ENCODE peak calls at places on chromosomes 12 and 14, in six cellular contexts. One of them, this sample, is unnamed.

GRCh38 chr12:104499668-104500328 is 43.0 kb downstream of the CHST11 start:
- DNase-seq in left ventricle myocardium inferior: no peak
- DNase-seq in fibroblast of the aortic adventitia: no peak
- DNase-seq in A549: no peak
- DNase-seq in HCT116: no peak
- DNase-seq in MCF 10A: no peak
- DNase-seq in this sample: no peak

GRCh38 chr14:106039400-106039799 is 513.0 kb downstream of the TMEM121 start:
- DNase-seq in A549: peak; percentile 43
- DNase-seq in MCF 10A: peak; percentile 35
- DNase-seq in fibroblast of the aortic adventitia: no peak
- DNase-seq in HCT116: peak; percentile 7
- DNase-seq in left ventricle myocardium inferior: no peak
- DNase-seq in this sample: peak; percentile 10

GRCh38 chr14:31902002-31902401 is 175.1 kb upstream of the ARHGAP5 start:
- DNase-seq in HCT116: peak; percentile 81
- DNase-seq in MCF 10A: peak; percentile 68
- DNase-seq in fibroblast of the aortic adventitia: no peak
- DNase-seq in A549: no peak
- DNase-seq in left ventricle myocardium inferior: no peak
- DNase-seq in this sample: no peak

GRCh38 chr12:90209029-90209428 is 500.4 kb upstream of the ATP2B1 start:
- DNase-seq in A549: no peak
- DNase-seq in HCT116: no peak
- DNase-seq in fibroblast of the aortic adventitia: no peak
- DNase-seq in MCF 10A: no peak
- DNase-seq in left ventricle myocardium inferior: no peak
- DNase-seq in this sample: no peak

GRCh38 chr12:27810756-27811155 is 30.7 kb upstream of the MANSC4 start:
- DNase-seq in left ventricle myocardium inferior: no peak
- DNase-seq in HCT116: no peak
- DNase-seq in MCF 10A: no peak
- DNase-seq in A549: no peak
- DNase-seq in fibroblast of the aortic adventitia: no peak
- DNase-seq in this sample: no peak

GRCh38 chr12:50520808-50521207 is 16.0 kb downstream of the DIP2B start:
- DNase-seq in A549: no peak
- DNase-seq in fibroblast of the aortic adventitia: peak; percentile 64
- DNase-seq in left ventricle myocardium inferior: no peak
- DNase-seq in HCT116: no peak
- DNase-seq in MCF 10A: no peak
- DNase-seq in this sample: no peak

GRCh38 chr14:35858521-35859209 is 32.5 kb downstream of the BRMS1L start:
- DNase-seq in fibroblast of the aortic adventitia: peak; percentile 47
- DNase-seq in HCT116: no peak
- DNase-seq in MCF 10A: peak; percentile 83
- DNase-seq in A549: no peak
- DNase-seq in left ventricle myocardium inferior: no peak
- DNase-seq in this sample: no peak

GRCh38 chr14:38835874-38836273 is 267.2 kb downstream of the SEC23A start:
- DNase-seq in MCF 10A: no peak
- DNase-seq in A549: no peak
- DNase-seq in fibroblast of the aortic adventitia: no peak
- DNase-seq in HCT116: no peak
- DNase-seq in left ventricle myocardium inferior: no peak
- DNase-seq in this sample: no peak

GRCh38 chr12:30701056-30701455 is 5.4 kb upstream of the IPO8 start:
- DNase-seq in A549: no peak
- DNase-seq in MCF 10A: no peak
- DNase-seq in HCT116: no peak
- DNase-seq in left ventricle myocardium inferior: no peak
- DNase-seq in fibroblast of the aortic adventitia: no peak
- DNase-seq in this sample: no peak

GRCh38 chr12:59517522-59517921 is 78.3 kb upstream of the SLC16A7 start:
- DNase-seq in fibroblast of the aortic adventitia: no peak
- DNase-seq in HCT116: no peak
- DNase-seq in MCF 10A: no peak
- DNase-seq in A549: no peak
- DNase-seq in left ventricle myocardium inferior: no peak
- DNase-seq in this sample: no peak
- TF ChIP-seq CTCF in fibroblast of the aortic adventitia: no peak
- TF ChIP-seq CTCF in HCT116: no peak
- TF ChIP-seq CTCF in MCF 10A: no peak
- TF ChIP-seq CTCF in A549: no peak
- TF ChIP-seq CTCF in left ventricle myocardium inferior: no peak
- TF ChIP-seq CTCF in this sample: no peak

DNA sequence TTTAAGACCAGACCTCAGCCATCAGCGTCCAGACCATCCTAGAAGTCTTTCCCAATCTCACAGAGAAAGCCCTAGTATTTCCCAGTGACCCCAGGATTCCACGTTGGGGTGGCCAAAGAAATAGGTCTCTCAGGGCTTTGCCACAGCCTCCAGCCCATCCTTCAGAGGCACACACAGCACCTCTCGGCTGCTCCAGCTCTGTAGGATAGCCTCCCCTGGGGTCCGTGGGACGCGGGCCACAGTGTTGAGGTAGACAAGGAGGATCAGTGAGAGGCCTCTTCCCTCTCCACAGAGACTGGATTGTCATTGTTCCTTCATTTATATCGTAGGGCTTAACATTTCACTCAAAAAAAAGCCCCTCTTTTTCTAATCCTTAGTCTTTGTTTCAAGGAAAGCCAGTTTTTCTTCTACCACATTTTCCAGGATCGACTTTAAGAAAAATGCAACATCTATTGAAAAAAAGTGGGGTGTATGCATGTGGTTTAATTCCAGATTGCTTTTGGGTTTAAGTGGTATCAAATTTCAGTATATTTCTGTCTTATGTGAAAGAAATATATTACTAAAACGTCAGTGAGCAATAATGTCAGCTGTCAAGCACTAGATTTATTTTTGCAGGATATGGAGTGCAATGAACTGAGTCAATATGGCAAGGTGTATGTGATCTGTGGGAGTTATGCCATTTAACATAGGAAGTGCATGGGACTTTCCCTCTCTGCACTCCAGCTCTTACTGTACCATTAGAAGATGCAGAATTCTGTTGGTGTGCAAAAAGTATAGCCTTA is 187.5 kb downstream of the MSRB3 start:
- DNase-seq in fibroblast of the aortic adventitia: no peak
- DNase-seq in HCT116: no peak
- DNase-seq in left ventricle myocardium inferior: no peak
- DNase-seq in A549: no peak
- DNase-seq in MCF 10A: no peak
- DNase-seq in this sample: no peak
- TF ChIP-seq CTCF in fibroblast of the aortic adventitia: no peak
- TF ChIP-seq CTCF in HCT116: no peak
- TF ChIP-seq CTCF in left ventricle myocardium inferior: no peak
- TF ChIP-seq CTCF in A549: no peak
- TF ChIP-seq CTCF in MCF 10A: no peak
- TF ChIP-seq CTCF in this sample: no peak

DNA sequence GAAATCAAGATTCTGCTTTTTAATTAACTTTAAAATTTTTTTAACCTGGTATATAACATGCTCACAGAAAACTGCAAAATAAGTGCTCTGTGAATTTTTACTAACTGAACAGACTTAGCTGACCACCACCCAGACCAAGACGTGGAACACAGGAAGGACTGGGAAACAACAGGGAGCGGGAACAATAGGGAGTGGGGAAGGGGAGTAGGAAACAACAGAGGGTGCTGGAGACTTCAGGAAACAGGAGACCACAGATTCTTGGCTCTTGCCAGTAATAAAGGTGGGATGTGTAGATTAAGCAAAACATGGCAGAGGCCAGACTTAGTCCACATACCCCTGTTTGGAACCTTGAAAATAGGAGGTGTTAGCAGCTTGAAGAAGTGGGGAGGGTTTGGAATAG is 51.4 kb upstream of the TMCC3 start:
- DNase-seq in left ventricle myocardium inferior: no peak
- DNase-seq in MCF 10A: no peak
- DNase-seq in A549: no peak
- DNase-seq in fibroblast of the aortic adventitia: no peak
- DNase-seq in HCT116: no peak
- DNase-seq in this sample: no peak
- TF ChIP-seq CTCF in left ventricle myocardium inferior: no peak
- TF ChIP-seq CTCF in MCF 10A: no peak
- TF ChIP-seq CTCF in A549: no peak
- TF ChIP-seq CTCF in fibroblast of the aortic adventitia: no peak
- TF ChIP-seq CTCF in HCT116: no peak
- TF ChIP-seq CTCF in this sample: no peak

DNA sequence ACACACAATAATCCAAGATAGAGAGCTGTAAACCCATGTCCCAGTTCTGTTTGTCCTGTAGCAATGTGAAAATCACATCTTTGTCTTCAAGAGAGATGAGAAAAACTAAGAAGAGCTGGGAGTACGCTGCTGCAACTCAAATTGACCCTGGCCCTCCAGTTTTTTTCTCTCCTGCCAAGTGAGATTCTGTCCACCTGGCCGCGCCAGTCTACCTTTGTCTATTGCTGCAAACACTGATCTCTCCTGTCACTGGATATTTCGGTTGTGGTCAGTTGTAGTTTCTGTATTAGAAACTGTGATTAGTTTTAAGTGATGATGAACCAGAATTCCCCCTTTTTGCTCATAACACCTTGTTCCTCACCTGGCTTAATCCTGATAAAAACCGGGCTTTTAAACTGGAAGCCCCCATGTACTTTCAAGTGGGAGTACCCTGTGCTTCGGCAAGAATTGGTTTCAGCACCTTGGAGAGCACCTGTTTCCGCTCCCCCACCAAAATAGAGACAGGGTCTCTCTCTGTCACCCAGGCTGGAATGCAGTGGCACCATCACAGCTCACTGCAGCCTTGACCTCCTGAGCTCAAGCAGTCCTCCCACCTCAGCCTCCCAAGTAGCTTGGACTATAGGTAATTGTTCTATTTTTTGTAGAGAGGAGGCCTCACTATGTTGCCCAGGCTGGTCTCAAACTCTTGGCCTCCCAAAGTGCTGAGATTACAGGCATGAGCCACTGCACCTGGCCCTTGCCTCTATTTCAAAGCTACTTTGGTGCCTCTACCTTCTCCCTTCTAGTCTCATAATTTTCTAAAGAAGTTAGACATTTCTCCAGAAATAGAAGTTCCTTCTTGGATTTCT is 156.8 kb downstream of the PHETA1 start:
- DNase-seq in left ventricle myocardium inferior: no peak
- DNase-seq in A549: no peak
- DNase-seq in MCF 10A: peak; percentile 8
- DNase-seq in fibroblast of the aortic adventitia: no peak
- DNase-seq in HCT116: no peak
- DNase-seq in this sample: peak; percentile 43
- TF ChIP-seq CTCF in left ventricle myocardium inferior: no peak
- TF ChIP-seq CTCF in A549: no peak
- TF ChIP-seq CTCF in MCF 10A: no peak
- TF ChIP-seq CTCF in fibroblast of the aortic adventitia: no peak
- TF ChIP-seq CTCF in HCT116: no peak
- TF ChIP-seq CTCF in this sample: no peak

GRCh38 chr12:71477046-71477445 is 37.4 kb downstream of the LGR5 start:
- DNase-seq in left ventricle myocardium inferior: no peak
- DNase-seq in A549: no peak
- DNase-seq in MCF 10A: no peak
- DNase-seq in fibroblast of the aortic adventitia: no peak
- DNase-seq in HCT116: no peak
- DNase-seq in this sample: no peak
- TF ChIP-seq CTCF in left ventricle myocardium inferior: no peak
- TF ChIP-seq CTCF in A549: no peak
- TF ChIP-seq CTCF in MCF 10A: no peak
- TF ChIP-seq CTCF in fibroblast of the aortic adventitia: no peak
- TF ChIP-seq CTCF in HCT116: no peak
- TF ChIP-seq CTCF in this sample: no peak

GRCh38 chr12:39804479-39805241 is 185.1 kb upstream of the ABCD2 start:
- DNase-seq in A549: no peak
- DNase-seq in fibroblast of the aortic adventitia: no peak
- DNase-seq in left ventricle myocardium inferior: no peak
- DNase-seq in HCT116: no peak
- DNase-seq in MCF 10A: no peak
- DNase-seq in this sample: no peak

GRCh38 chr12:39805651-39806050 is 186.0 kb upstream of the ABCD2 start:
- DNase-seq in left ventricle myocardium inferior: no peak
- DNase-seq in HCT116: no peak
- DNase-seq in A549: no peak
- DNase-seq in fibroblast of the aortic adventitia: no peak
- DNase-seq in MCF 10A: no peak
- DNase-seq in this sample: no peak

GRCh38 chr12:39803151-39803550 is 183.5 kb upstream of the ABCD2 start:
- DNase-seq in left ventricle myocardium inferior: no peak
- DNase-seq in A549: no peak
- DNase-seq in fibroblast of the aortic adventitia: no peak
- DNase-seq in MCF 10A: no peak
- DNase-seq in HCT116: no peak
- DNase-seq in this sample: no peak

GRCh38 chr12:39807043-39807442 is 187.4 kb upstream of the ABCD2 start:
- DNase-seq in HCT116: peak; percentile 51
- DNase-seq in MCF 10A: peak; percentile 19
- DNase-seq in fibroblast of the aortic adventitia: no peak
- DNase-seq in left ventricle myocardium inferior: no peak
- DNase-seq in A549: peak; percentile 63
- DNase-seq in this sample: no peak
- TF ChIP-seq CTCF in HCT116: peak; percentile 70
- TF ChIP-seq CTCF in MCF 10A: no peak
- TF ChIP-seq CTCF in fibroblast of the aortic adventitia: peak; percentile 47
- TF ChIP-seq CTCF in left ventricle myocardium inferior: no peak
- TF ChIP-seq CTCF in A549: no peak
- TF ChIP-seq CTCF in this sample: peak; percentile 23

GRCh38 chr12:48336564-48336963 is 14.2 kb downstream of the ZNF641 start:
- DNase-seq in MCF 10A: peak; percentile 18
- DNase-seq in fibroblast of the aortic adventitia: no peak
- DNase-seq in left ventricle myocardium inferior: no peak
- DNase-seq in HCT116: no peak
- DNase-seq in A549: peak; percentile 31
- DNase-seq in this sample: no peak
- TF ChIP-seq CTCF in MCF 10A: no peak
- TF ChIP-seq CTCF in fibroblast of the aortic adventitia: no peak
- TF ChIP-seq CTCF in left ventricle myocardium inferior: peak; percentile 21
- TF ChIP-seq CTCF in HCT116: peak; percentile 56
- TF ChIP-seq CTCF in A549: peak; percentile 5
- TF ChIP-seq CTCF in this sample: peak; percentile 15

GRCh38 chr14:76194327-76194726 is 42.6 kb downstream of the GPATCH2L start:
- DNase-seq in left ventricle myocardium inferior: no peak
- DNase-seq in fibroblast of the aortic adventitia: no peak
- DNase-seq in A549: no peak
- DNase-seq in HCT116: no peak
- DNase-seq in MCF 10A: no peak
- DNase-seq in this sample: no peak

GRCh38 chr14:76193696-76194095 is 42.0 kb downstream of the GPATCH2L start:
- DNase-seq in A549: no peak
- DNase-seq in left ventricle myocardium inferior: no peak
- DNase-seq in MCF 10A: no peak
- DNase-seq in fibroblast of the aortic adventitia: no peak
- DNase-seq in HCT116: no peak
- DNase-seq in this sample: no peak

GRCh38 chr14:76196980-76197379 is 45.3 kb downstream of the GPATCH2L start:
- DNase-seq in MCF 10A: no peak
- DNase-seq in left ventricle myocardium inferior: no peak
- DNase-seq in fibroblast of the aortic adventitia: no peak
- DNase-seq in HCT116: no peak
- DNase-seq in A549: no peak
- DNase-seq in this sample: no peak

GRCh38 chr14:76191297-76191696 is 39.6 kb downstream of the GPATCH2L start:
- DNase-seq in left ventricle myocardium inferior: no peak
- DNase-seq in HCT116: no peak
- DNase-seq in MCF 10A: no peak
- DNase-seq in fibroblast of the aortic adventitia: no peak
- DNase-seq in A549: no peak
- DNase-seq in this sample: no peak

GRCh38 chr14:76195003-76195402 is 43.3 kb downstream of the GPATCH2L start:
- DNase-seq in left ventricle myocardium inferior: no peak
- DNase-seq in MCF 10A: no peak
- DNase-seq in fibroblast of the aortic adventitia: no peak
- DNase-seq in HCT116: no peak
- DNase-seq in A549: no peak
- DNase-seq in this sample: no peak
- TF ChIP-seq CTCF in left ventricle myocardium inferior: no peak
- TF ChIP-seq CTCF in MCF 10A: no peak
- TF ChIP-seq CTCF in fibroblast of the aortic adventitia: no peak
- TF ChIP-seq CTCF in HCT116: no peak
- TF ChIP-seq CTCF in A549: no peak
- TF ChIP-seq CTCF in this sample: no peak

GRCh38 chr12:8594072-8594471 is 18.6 kb downstream of the AICDA start:
- DNase-seq in MCF 10A: no peak
- DNase-seq in HCT116: no peak
- DNase-seq in fibroblast of the aortic adventitia: no peak
- DNase-seq in A549: no peak
- DNase-seq in left ventricle myocardium inferior: no peak
- DNase-seq in this sample: no peak
- TF ChIP-seq CTCF in MCF 10A: no peak
- TF ChIP-seq CTCF in HCT116: no peak
- TF ChIP-seq CTCF in fibroblast of the aortic adventitia: no peak
- TF ChIP-seq CTCF in A549: no peak
- TF ChIP-seq CTCF in left ventricle myocardium inferior: no peak
- TF ChIP-seq CTCF in this sample: no peak

This sample was measured in GM13977.